ENCODE peak calls at places on chromosomes 3 and 15, in four cellular contexts. Q is aorta, X is substantia nigra, O is hepatocyte. A is an unnamed sample.
A peak's percentile ranks its signal among the peaks of the same experiment; 100 is the strongest.

GRCh38 chr3:99249627-99250026 is 348.1 kb upstream of the DCBLD2 start:
- DNase-seq in X (no peak), O (no peak), Q (no peak), A (no peak)

GRCh38 chr3:49901351-49902339 is 2.0 kb downstream of the MST1R start:
- DNase-seq in O (no peak), X (no peak), Q (no peak), A (no peak)

GRCh38 chr3:128787256-128788253 is 61.6 kb downstream of the RAB7A start:
- DNase-seq in O (no peak), X (no peak), Q (no peak), A (no peak)

GRCh38 chr3:29514912-29515311 is 234.0 kb downstream of the RBMS3 start:
- DNase-seq in X (no peak), O (no peak), Q (no peak), A (no peak)

GRCh38 chr3:114758828-114759709 is 388.0 kb downstream of the ZBTB20 start:
- DNase-seq in O (peak; percentile 11), X (no peak), Q (no peak), A (no peak)

GRCh38 chr3:138747229-138747628 is 87.5 kb downstream of the PIK3CB start:
- DNase-seq in O (no peak), Q (no peak), X (no peak), A (no peak)

GRCh38 chr3:37627951-37628620 is 233.6 kb upstream of the CTDSPL start:
- DNase-seq in Q (no peak), O (no peak), X (no peak), A (no peak)

GRCh38 chr3:8509961-8510360 is 8.3 kb downstream of the LMCD1 start:
- DNase-seq in Q (no peak), O (no peak), X (no peak), A (no peak)

GRCh38 chr15:81339321-81339720 is 15.4 kb upstream of the STARD5 start:
- DNase-seq in X (no peak), O (no peak), Q (no peak), A (no peak)

GRCh38 chr15:22251422-22251821 is 171.1 kb downstream of the OR4M2 start:
- DNase-seq in X (no peak), O (no peak), Q (no peak), A (no peak)

GRCh38 chr15:31239409-31239808 is 87.2 kb upstream of the KLF13 start:
- DNase-seq in X (no peak), O (no peak), Q (no peak), A (peak; percentile 25)

GRCh38 chr3:157606392-157607197 is 103.4 kb upstream of the VEPH1 start:
- DNase-seq in Q (peak; percentile 80), O (peak; percentile 81), X (peak; percentile 9), A (peak; percentile 77)

GRCh38 chr3:43727930-43728329 is 37.2 kb downstream of the ABHD5 start:
- DNase-seq in X (no peak), O (no peak), Q (no peak), A (no peak)

GRCh38 chr15:68815598-68815997 is 5.1 kb downstream of the ANP32A start:
- DNase-seq in O (no peak), Q (no peak), X (no peak), A (no peak)

GRCh38 chr3:128794067-128794768 is 68.2 kb downstream of the RAB7A start:
- DNase-seq in X (no peak), O (peak; percentile 16), Q (no peak), A (no peak)

GRCh38 chr3:72306800-72307341 is 521.9 kb upstream of the PROK2 start:
- DNase-seq in X (no peak), Q (no peak), O (peak; percentile 78), A (no peak)

GRCh38 chr3:146968204-146968651 is 363.1 kb upstream of the PLSCR5 start:
- DNase-seq in Q (no peak), O (no peak), X (no peak), A (no peak)

GRCh38 chr3:126211569-126211968 is 31.2 kb upstream of the ALDH1L1 start:
- DNase-seq in Q (no peak), O (no peak), X (no peak), A (no peak)

GRCh38 chr15:32855942-32856341 is 138.1 kb downstream of the GREM1 start:
- DNase-seq in X (no peak), Q (no peak), O (peak; percentile 53), A (no peak)

GRCh38 chr3:194083253-194084224 is 52.4 kb upstream of the HES1 start:
- DNase-seq in O (no peak), X (no peak), Q (no peak), A (no peak)

GRCh38 chr3:27387625-27388024 is 18.4 kb upstream of the NEK10 start:
- DNase-seq in X (no peak), Q (no peak), O (no peak), A (no peak)

A was measured in sciatic nerve.